ENCODE peak calls at places on chromosomes 16 and 17, in four cellular contexts. B is transverse colon, C is stomach, Q is tibial nerve. X is an unnamed sample.

GRCh38 chr16:89352091-89352681 is 134.7 kb downstream of the ZNF778 start:
- DNase-seq in B (no peak), C (no peak), Q (no peak), X (no peak)

GRCh38 chr17:75996665-75997590 is 3.7 kb upstream of the CDK3 start:
- DNase-seq in C (peak), Q (no peak), B (peak), X (peak)

GRCh38 chr16:52912565-52913173 is 140.0 kb downstream of the CHD9NB start:
- DNase-seq in B (peak), C (peak), Q (peak), X (no peak)

GRCh38 chr17:7977805-7978204 is 24.6 kb upstream of the GUCY2D start:
- DNase-seq in Q (no peak), C (no peak), B (no peak), X (no peak)

GRCh38 chr17:34556384-34556783 is 23.0 kb upstream of the TMEM132E start:
- DNase-seq in Q (no peak), B (no peak), C (no peak), X (no peak)

GRCh38 chr16:2512920-2513404 is 790 bp upstream of the ATP6V0C start:
- DNase-seq in C (no peak), B (no peak), Q (no peak), X (peak)

GRCh38 chr16:12798846-12799245 is 4.8 kb downstream of the CPPED1 start:
- DNase-seq in C (no peak), Q (no peak), B (no peak), X (no peak)

GRCh38 chr16:79972053-79972704 is 371.6 kb upstream of the MAF start:
- DNase-seq in C (no peak), Q (no peak), B (no peak), X (no peak)

GRCh38 chr16:35207059-35207999 is 1747.9 kb downstream of the TP53TG3F start:
- DNase-seq in Q (no peak), B (no peak), C (no peak), X (peak)

GRCh38 chr16:89136931-89137330 is 34.6 kb upstream of the CDH15 start:
- DNase-seq in B (no peak), Q (no peak), C (no peak), X (peak)

DNA sequence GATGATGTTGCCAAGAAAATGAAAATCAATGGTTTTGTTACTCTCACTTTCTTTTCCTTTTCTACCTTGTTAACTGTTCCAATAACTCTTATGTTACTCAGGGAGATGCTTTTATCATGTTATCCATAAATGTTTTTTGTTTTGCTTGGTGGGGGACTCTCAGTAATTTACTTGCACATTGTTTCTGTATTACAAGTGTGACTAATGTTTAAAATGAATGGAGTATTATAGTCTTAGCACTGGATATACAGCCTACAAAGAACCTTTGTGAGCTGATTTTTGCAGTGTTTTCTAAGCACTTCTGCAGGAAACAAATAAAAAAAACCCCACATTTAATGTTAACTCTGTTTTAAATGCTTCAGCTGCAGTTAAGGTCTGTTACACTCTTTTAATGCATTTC is 12.1 kb downstream of the VMP1 start:
- DNase-seq in Q (no peak), B (no peak), C (no peak), X (no peak)
- TF ChIP-seq EP300 in Q (no peak), B (no peak), C (no peak), X (no peak)

GRCh38 chr17:32482568-32483320 is 4.0 kb upstream of the CDK5R1 start:
- DNase-seq in Q (no peak), B (no peak), C (no peak), X (no peak)

GRCh38 chr17:32484628-32485027 is 2.2 kb upstream of the CDK5R1 start:
- DNase-seq in Q (no peak), C (no peak), B (no peak), X (no peak)

GRCh38 chr17:32484041-32484461 is 2.7 kb upstream of the CDK5R1 start:
- DNase-seq in B (no peak), Q (no peak), C (no peak), X (no peak)

GRCh38 chr17:32485261-32485955 is 1.4 kb upstream of the CDK5R1 start:
- DNase-seq in B (no peak), Q (no peak), C (no peak), X (no peak)

GRCh38 chr17:32483451-32484019 is 3.3 kb upstream of the CDK5R1 start:
- DNase-seq in B (no peak), C (peak), Q (peak), X (no peak)
- TF ChIP-seq EP300 in B (no peak), C (no peak), Q (peak), X (no peak)

GRCh38 chr17:17913695-17914332 is 58.4 kb downstream of the TOM1L2 start:
- DNase-seq in Q (no peak), C (peak), B (peak), X (peak)
- TF ChIP-seq EP300 in Q (peak), C (no peak), B (no peak), X (no peak)

GRCh38 chr17:48149174-48150106 is 41.9 kb downstream of the SNX11 start:
- DNase-seq in C (no peak), B (no peak), Q (no peak), X (no peak)
- TF ChIP-seq EP300 in C (no peak), B (no peak), Q (no peak), X (no peak)

GRCh38 chr17:1736348-1737281 is 6.1 kb upstream of the SERPINF2 start:
- DNase-seq in B (peak), C (peak), Q (no peak), X (peak)
- TF ChIP-seq EP300 in B (no peak), C (no peak), Q (peak), X (peak)

DNA sequence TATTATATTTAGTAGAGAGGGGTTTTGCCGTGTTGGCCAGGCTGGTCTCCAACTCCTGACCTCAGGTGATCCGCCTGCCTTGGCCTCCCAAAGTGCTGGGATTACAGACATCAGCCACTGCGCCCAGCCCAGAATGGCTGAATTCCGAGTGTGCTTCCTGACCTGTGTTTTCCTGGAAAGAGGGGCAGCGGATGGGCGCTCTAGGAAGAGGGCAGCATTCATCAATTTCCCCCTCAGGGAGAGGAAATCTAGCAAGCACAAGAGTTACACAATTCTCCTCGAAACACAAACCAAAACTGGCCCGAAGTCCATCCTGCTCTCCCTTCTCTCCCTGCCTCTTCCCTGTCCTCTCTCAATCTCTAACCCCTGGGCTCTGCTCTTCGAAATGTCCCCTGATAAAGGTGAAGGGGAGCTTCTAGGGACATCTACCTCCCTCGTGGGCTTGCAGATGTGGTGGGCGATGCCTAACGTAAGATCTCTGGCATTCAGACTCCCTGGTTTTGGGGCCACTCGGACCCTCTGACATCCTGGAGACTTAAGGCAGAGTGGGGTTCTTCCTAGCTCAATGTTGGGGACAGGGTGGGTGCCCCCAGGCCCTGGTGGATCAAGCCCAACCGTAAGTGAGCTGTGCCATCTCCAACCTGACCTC is 1.0 kb downstream of the IL27 start:
- DNase-seq in Q (no peak), B (no peak), C (no peak), X (no peak)
- TF ChIP-seq EP300 in Q (peak), B (no peak), C (no peak), X (no peak)

GRCh38 chr17:40556884-40557414 is 8.3 kb downstream of the CCR7 start:
- DNase-seq in C (peak), B (no peak), Q (no peak), X (peak)
- TF ChIP-seq EP300 in C (no peak), B (no peak), Q (no peak), X (no peak)

X was measured in upper lobe of left lung.